ENCODE peak calls at places on chromosomes 2 and 18, in six cellular contexts. I is AG08396; C is NCI-H2081; Q is stimulated activated CD4-positive, alpha-beta T cell treated with anti-CD3 and anti-CD28 coated beads, Interleukin-2, amount 100 ng/mL, for 4 hours; T is hypothalamus; E is psoas muscle. K is an unnamed sample.

GRCh38 chr18:46866524-46866923 is 50.8 kb downstream of the PIAS2 start:
- DNase-seq in E (no peak), I (no peak), T (no peak), Q (no peak), C (no peak), K (no peak)

GRCh38 chr2:166494140-166494544 is at the start of gene SCN7A:
- DNase-seq in E (peak), C (no peak), T (no peak), I (peak), Q (no peak), K (no peak)

GRCh38 chr18:35592298-35592697 is 10.8 kb downstream of the GALNT1 start:
- DNase-seq in T (no peak), I (no peak), Q (no peak), E (no peak), C (no peak), K (peak)

GRCh38 chr2:172639823-172640222 is 83.9 kb downstream of the PDK1 start:
- DNase-seq in T (no peak), I (peak), Q (peak), C (no peak), E (no peak), K (no peak)

GRCh38 chr2:154686162-154686561 is 12.3 kb upstream of the KCNJ3 start:
- DNase-seq in Q (no peak), C (no peak), E (no peak), I (no peak), T (no peak), K (peak)

GRCh38 chr2:168519534-168520308 is 63.6 kb downstream of the CERS6 start:
- DNase-seq in E (no peak), T (no peak), Q (no peak), I (no peak), C (no peak), K (no peak)

GRCh38 chr2:119528036-119528435 is 3.8 kb upstream of the SCTR start:
- DNase-seq in C (no peak), Q (no peak), E (no peak), I (no peak), T (no peak), K (no peak)

GRCh38 chr18:59929621-59930295 is 30.0 kb downstream of the PMAIP1 start:
- DNase-seq in C (no peak), I (no peak), T (no peak), E (no peak), Q (no peak), K (no peak)

GRCh38 chr18:68176901-68177300 is 538.0 kb downstream of the TMX3 start:
- DNase-seq in E (no peak), T (no peak), I (no peak), C (no peak), Q (no peak), K (no peak)

K was measured in MV-4-11.